ENCODE peak calls at places on chromosomes 6 and 20, in eight cellular contexts. A, K, P, S, N, E, M and Y are unnamed samples.

GRCh38 chr6:474454-475185 is 83.1 kb downstream of the IRF4 start:
- DNase-seq in A (no peak), K (no peak), P (no peak), S (peak; percentile 57), N (no peak), E (no peak), M (peak; percentile 23), Y (peak; percentile 85)

GRCh38 chr6:71248306-71248705 is 40.3 kb upstream of the OGFRL1 start:
- DNase-seq in A (no peak), K (peak; percentile 20), P (peak; percentile 90), S (no peak), N (peak; percentile 75), E (peak; percentile 59), M (peak; percentile 4), Y (no peak)

GRCh38 chr20:15902493-15902892 is 670.8 kb downstream of the KIF16B start:
- DNase-seq in A (no peak), K (no peak), P (no peak), S (no peak), N (no peak), E (no peak), M (peak; percentile 3), Y (no peak)

GRCh38 chr20:23437126-23437894 is 2.2 kb upstream of the CSTL1 start:
- DNase-seq in A (no peak), K (no peak), P (no peak), S (no peak), N (no peak), E (no peak), M (no peak), Y (no peak)

GRCh38 chr20:39627765-39628164 is 665.6 kb downstream of the DHX35 start:
- DNase-seq in A (no peak), K (no peak), P (no peak), S (no peak), N (peak; percentile 56), E (no peak), M (no peak), Y (no peak)

GRCh38 chr20:5170341-5170740 is 43.5 kb downstream of the CDS2 start:
- DNase-seq in A (no peak), K (no peak), P (no peak), S (no peak), N (no peak), E (no peak), M (no peak), Y (no peak)

GRCh38 chr6:54282186-54282585 is 26.1 kb upstream of the TINAG start:
- DNase-seq in A (no peak), K (no peak), P (peak; percentile 61), S (no peak), N (peak; percentile 59), E (peak; percentile 58), M (no peak), Y (no peak)

GRCh38 chr6:149065658-149066556 is 251.6 kb upstream of the TAB2 start:
- DNase-seq in A (no peak), K (no peak), P (peak; percentile 19), S (peak; percentile 59), N (no peak), E (no peak), M (no peak), Y (peak; percentile 78)

GRCh38 chr6:7463785-7464184 is 74.2 kb downstream of the RIOK1 start:
- DNase-seq in A (no peak), K (no peak), P (no peak), S (peak; percentile 58), N (peak; percentile 76), E (no peak), M (no peak), Y (no peak)

GRCh38 chr6:138891255-138891986 is 95.5 kb downstream of the ECT2L start:
- DNase-seq in A (no peak), K (no peak), P (peak; percentile 50), S (no peak), N (peak; percentile 8), E (no peak), M (no peak), Y (no peak)

GRCh38 chr20:8228315-8228714 is 96.2 kb downstream of the PLCB1 start:
- DNase-seq in A (no peak), K (no peak), P (no peak), S (no peak), N (no peak), E (no peak), M (no peak), Y (no peak)

GRCh38 chr6:125301435-125302391 is at the start of gene HDDC2:
- DNase-seq in A (peak; percentile 71), K (peak; percentile 28), P (peak; percentile 72), S (peak; percentile 68), N (peak; percentile 37), E (no peak), M (peak; percentile 59), Y (peak; percentile 78)

GRCh38 chr6:139736507-139736906 is 362.1 kb upstream of the CITED2 start:
- DNase-seq in A (no peak), K (no peak), P (no peak), S (no peak), N (no peak), E (no peak), M (no peak), Y (no peak)

GRCh38 chr6:118776607-118777549 is 117.1 kb upstream of the ASF1A start:
- DNase-seq in A (peak; percentile 62), K (peak; percentile 49), P (peak; percentile 89), S (peak; percentile 82), N (peak; percentile 70), E (peak; percentile 33), M (peak; percentile 57), Y (peak; percentile 71)

GRCh38 chr6:16769986-16770376 is 8.7 kb upstream of the ATXN1 start:
- DNase-seq in A (no peak), K (no peak), P (peak; percentile 82), S (no peak), N (no peak), E (no peak), M (no peak), Y (no peak)

GRCh38 chr6:86516087-86516486 is 421.2 kb upstream of the HTR1E start:
- DNase-seq in A (no peak), K (no peak), P (no peak), S (no peak), N (no peak), E (no peak), M (no peak), Y (no peak)

GRCh38 chr20:45817652-45818194 is 5.3 kb downstream of the UBE2C start:
- DNase-seq in A (peak; percentile 54), K (no peak), P (peak; percentile 89), S (no peak), N (peak; percentile 73), E (peak; percentile 63), M (no peak), Y (no peak)

GRCh38 chr6:53686541-53686940 is 21.0 kb upstream of the KLHL31 start:
- DNase-seq in A (no peak), K (no peak), P (no peak), S (no peak), N (no peak), E (no peak), M (no peak), Y (no peak)

GRCh38 chr6:158208226-158208807 is 40.2 kb downstream of the GTF2H5 start:
- DNase-seq in A (no peak), K (no peak), P (peak; percentile 45), S (no peak), N (no peak), E (no peak), M (no peak), Y (no peak)

GRCh38 chr20:12965212-12965879 is 43.4 kb upstream of the SPTLC3 start:
- DNase-seq in A (no peak), K (no peak), P (no peak), S (no peak), N (no peak), E (no peak), M (no peak), Y (no peak)

GRCh38 chr20:13571662-13572061 is 67.1 kb downstream of the TASP1 start:
- DNase-seq in A (no peak), K (no peak), P (no peak), S (no peak), N (no peak), E (no peak), M (no peak), Y (no peak)

GRCh38 chr6:168368063-168368835 is 48.7 kb upstream of the DACT2 start:
- DNase-seq in A (no peak), K (no peak), P (peak; percentile 32), S (no peak), N (no peak), E (no peak), M (no peak), Y (no peak)
- TF ChIP-seq CTCF in A (no peak), K (no peak), P (no peak), S (no peak), N (no peak), E (no peak), M (no peak), Y (no peak)

DNA sequence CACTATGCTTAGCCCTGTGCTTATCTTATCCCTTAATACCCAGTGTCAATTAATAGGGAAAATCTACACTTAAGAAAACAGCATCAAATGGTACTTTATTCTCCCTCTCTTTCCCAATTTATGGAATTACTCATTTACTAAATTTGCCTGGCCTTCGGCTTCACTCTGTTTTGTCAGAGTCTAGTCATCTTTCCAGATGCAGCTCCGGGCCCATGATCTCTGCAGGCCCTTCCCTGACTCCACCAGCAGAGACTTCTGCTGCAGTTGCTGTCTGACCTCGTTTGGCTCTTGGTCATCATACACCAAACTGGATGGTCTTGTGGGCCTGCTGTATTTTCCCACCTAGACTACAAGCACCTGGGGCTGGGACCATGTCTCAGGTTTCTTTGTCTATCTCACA is 27.4 kb downstream of the MRS2 start:
- DNase-seq in A (no peak), K (no peak), P (peak; percentile 18), S (no peak), N (no peak), E (no peak), M (no peak), Y (no peak)
- TF ChIP-seq CTCF in A (no peak), K (no peak), P (no peak), S (no peak), N (no peak), E (no peak), M (no peak), Y (no peak)

DNA sequence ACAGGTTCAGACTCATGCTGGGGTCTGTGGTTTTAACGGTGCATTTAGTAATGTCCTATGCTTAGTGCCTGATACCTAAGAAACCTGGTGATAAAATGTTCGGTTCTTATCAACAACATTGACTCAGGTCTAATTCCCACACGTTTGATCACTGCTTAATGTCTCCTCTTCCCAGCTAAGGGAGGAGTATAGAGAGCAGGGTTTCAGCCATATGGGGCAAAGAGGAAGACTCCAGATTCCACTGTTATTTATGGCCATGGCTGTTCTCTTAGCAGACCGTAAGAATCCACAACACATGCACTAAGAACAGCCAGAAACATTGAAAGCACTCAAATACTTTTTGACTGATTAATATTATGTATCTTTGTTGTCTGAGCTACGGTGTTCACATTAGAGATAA is 112.2 kb downstream of the BCAS1 start:
- DNase-seq in A (no peak), K (no peak), P (no peak), S (no peak), N (no peak), E (no peak), M (no peak), Y (no peak)
- TF ChIP-seq CTCF in A (no peak), K (no peak), P (no peak), S (no peak), N (no peak), E (no peak), M (no peak), Y (no peak)

DNA sequence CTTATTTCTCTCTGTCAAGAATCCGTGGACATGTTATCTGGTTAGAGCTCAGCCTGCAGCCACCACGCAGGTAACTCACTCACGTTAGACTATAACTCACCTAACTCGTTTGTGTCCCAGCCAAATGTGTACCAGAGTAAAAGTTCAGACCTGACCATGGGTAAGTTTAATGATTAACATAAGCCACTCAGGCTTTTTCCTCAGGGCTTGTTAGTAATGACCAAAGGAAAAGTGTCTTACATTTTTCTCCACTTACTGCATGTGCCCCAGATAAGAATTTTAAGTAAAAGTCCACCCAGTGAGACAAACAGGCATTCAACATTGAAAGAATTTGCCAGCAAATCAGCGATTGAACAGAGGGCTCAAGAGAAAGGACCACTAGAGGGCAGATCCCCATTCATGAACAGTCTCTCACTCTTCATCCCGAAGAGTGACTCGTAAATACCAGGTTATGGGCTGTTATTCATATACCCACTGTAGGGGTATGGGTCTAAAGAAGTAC is at the start of gene PKHD1:
- DNase-seq in A (peak; percentile 34), K (peak; percentile 2), P (no peak), S (peak; percentile 59), N (peak; percentile 54), E (no peak), M (no peak), Y (peak; percentile 19)
- TF ChIP-seq CTCF in A (no peak), K (peak; percentile 6), P (no peak), S (no peak), N (peak; percentile 58), E (peak; percentile 19), M (peak; percentile 58), Y (peak; percentile 6)